ENCODE peak calls at places on chromosomes 5 and 9, in five cellular contexts. One of them, this sample, is unnamed.
A peak's percentile ranks its signal among the peaks of the same experiment; 100 is the strongest.

GRCh38 chr9:98730914-98731313 is 22.2 kb upstream of the GABBR2 start:
- DNase-seq in ovary: no peak
- DNase-seq in neural progenitor cell: no peak
- DNase-seq in breast epithelium: no peak
- DNase-seq in mesenchymal stem cell: no peak
- DNase-seq in this sample: no peak

GRCh38 chr9:96073531-96074284 is 198.2 kb downstream of the ERCC6L2 start:
- DNase-seq in ovary: no peak
- DNase-seq in neural progenitor cell: no peak
- DNase-seq in breast epithelium: no peak
- DNase-seq in mesenchymal stem cell: no peak
- DNase-seq in this sample: no peak

GRCh38 chr5:143629871-143630658 is 181.9 kb upstream of the HMHB1 start:
- DNase-seq in ovary: no peak
- DNase-seq in neural progenitor cell: no peak
- DNase-seq in breast epithelium: no peak
- DNase-seq in mesenchymal stem cell: peak; percentile 40
- DNase-seq in this sample: no peak

GRCh38 chr5:110916373-110917049 is 155.0 kb upstream of the TSLP start:
- DNase-seq in ovary: no peak
- DNase-seq in neural progenitor cell: peak; percentile 23
- DNase-seq in breast epithelium: no peak
- DNase-seq in mesenchymal stem cell: peak; percentile 98
- DNase-seq in this sample: no peak

GRCh38 chr5:141567513-141568117 is 51.2 kb downstream of the DIAPH1 start:
- DNase-seq in ovary: no peak
- DNase-seq in neural progenitor cell: peak; percentile 39
- DNase-seq in breast epithelium: no peak
- DNase-seq in mesenchymal stem cell: peak; percentile 37
- DNase-seq in this sample: no peak

GRCh38 chr5:78295035-78295961 is 800 bp upstream of the AP3B1 start:
- DNase-seq in ovary: peak; percentile 54
- DNase-seq in neural progenitor cell: peak; percentile 47
- DNase-seq in breast epithelium: peak; percentile 58
- DNase-seq in mesenchymal stem cell: peak; percentile 29
- DNase-seq in this sample: peak; percentile 44

GRCh38 chr5:1152771-1153282 is 41.0 kb upstream of the SLC12A7 start:
- DNase-seq in ovary: no peak
- DNase-seq in neural progenitor cell: peak; percentile 38
- DNase-seq in breast epithelium: no peak
- DNase-seq in mesenchymal stem cell: no peak
- DNase-seq in this sample: no peak

GRCh38 chr5:67520161-67520886 is 323.7 kb upstream of the CD180 start:
- DNase-seq in ovary: no peak
- DNase-seq in neural progenitor cell: no peak
- DNase-seq in breast epithelium: no peak
- DNase-seq in mesenchymal stem cell: no peak
- DNase-seq in this sample: no peak

GRCh38 chr5:65126670-65127069 is 355.1 kb downstream of the ADAMTS6 start:
- DNase-seq in ovary: no peak
- DNase-seq in neural progenitor cell: no peak
- DNase-seq in breast epithelium: no peak
- DNase-seq in mesenchymal stem cell: no peak
- DNase-seq in this sample: no peak

GRCh38 chr5:56815657-56816545 is 552 bp downstream of the MAP3K1 start:
- DNase-seq in ovary: peak; percentile 63
- DNase-seq in neural progenitor cell: peak; percentile 65
- DNase-seq in breast epithelium: no peak
- DNase-seq in mesenchymal stem cell: peak; percentile 50
- DNase-seq in this sample: peak; percentile 28

GRCh38 chr9:114930063-114930812 is at the start of gene TNFSF8:
- DNase-seq in ovary: no peak
- DNase-seq in neural progenitor cell: no peak
- DNase-seq in breast epithelium: no peak
- DNase-seq in mesenchymal stem cell: no peak
- DNase-seq in this sample: peak; percentile 58

GRCh38 chr9:21502586-21502985 is 20.5 kb upstream of the IFNE start:
- DNase-seq in ovary: no peak
- DNase-seq in neural progenitor cell: no peak
- DNase-seq in breast epithelium: no peak
- DNase-seq in mesenchymal stem cell: no peak
- DNase-seq in this sample: no peak

GRCh38 chr9:129211686-129212085 is 33.6 kb upstream of the IER5L start:
- DNase-seq in ovary: no peak
- DNase-seq in neural progenitor cell: no peak
- DNase-seq in breast epithelium: peak; percentile 58
- DNase-seq in mesenchymal stem cell: no peak
- DNase-seq in this sample: no peak

GRCh38 chr5:136619556-136619955 is 254.2 kb upstream of the TRPC7 start:
- DNase-seq in ovary: no peak
- DNase-seq in neural progenitor cell: no peak
- DNase-seq in breast epithelium: no peak
- DNase-seq in mesenchymal stem cell: no peak
- DNase-seq in this sample: no peak

GRCh38 chr9:6703898-6704639 is 53.7 kb upstream of the KDM4C start:
- DNase-seq in ovary: peak; percentile 89
- DNase-seq in neural progenitor cell: peak; percentile 88
- DNase-seq in breast epithelium: peak; percentile 71
- DNase-seq in mesenchymal stem cell: peak; percentile 80
- DNase-seq in this sample: peak; percentile 59

GRCh38 chr9:70419546-70420266 is 5.2 kb upstream of the KLF9 start:
- DNase-seq in ovary: peak; percentile 98
- DNase-seq in neural progenitor cell: peak; percentile 87
- DNase-seq in breast epithelium: peak; percentile 97
- DNase-seq in mesenchymal stem cell: peak; percentile 99
- DNase-seq in this sample: peak; percentile 88

GRCh38 chr5:93588586-93589347 is 5.7 kb downstream of the NR2F1 start:
- DNase-seq in ovary: peak; percentile 53
- DNase-seq in neural progenitor cell: peak; percentile 46
- DNase-seq in breast epithelium: no peak
- DNase-seq in mesenchymal stem cell: peak; percentile 46
- DNase-seq in this sample: no peak

GRCh38 chr5:16983022-16983639 is 47.0 kb upstream of the MYO10 start:
- DNase-seq in ovary: peak; percentile 51
- DNase-seq in neural progenitor cell: no peak
- DNase-seq in breast epithelium: no peak
- DNase-seq in mesenchymal stem cell: peak; percentile 55
- DNase-seq in this sample: no peak

GRCh38 chr9:81753436-81753835 is 64.1 kb upstream of the TLE1 start:
- DNase-seq in ovary: no peak
- DNase-seq in neural progenitor cell: no peak
- DNase-seq in breast epithelium: no peak
- DNase-seq in mesenchymal stem cell: no peak
- DNase-seq in this sample: no peak

GRCh38 chr5:15695171-15695676 is 195.2 kb downstream of the FBXL7 start:
- DNase-seq in ovary: peak; percentile 43
- DNase-seq in neural progenitor cell: no peak
- DNase-seq in breast epithelium: no peak
- DNase-seq in mesenchymal stem cell: peak; percentile 73
- DNase-seq in this sample: no peak

GRCh38 chr5:69271376-69271775 is 36.7 kb downstream of the CDK7 start:
- DNase-seq in ovary: no peak
- DNase-seq in neural progenitor cell: no peak
- DNase-seq in breast epithelium: no peak
- DNase-seq in mesenchymal stem cell: peak; percentile 62
- DNase-seq in this sample: no peak

GRCh38 chr9:125842215-125842614 is 95.0 kb downstream of the PBX3 start:
- DNase-seq in ovary: no peak
- DNase-seq in neural progenitor cell: no peak
- DNase-seq in breast epithelium: no peak
- DNase-seq in mesenchymal stem cell: no peak
- DNase-seq in this sample: no peak

GRCh38 chr9:136854113-136854841 is 2.1 kb downstream of the MAMDC4 start:
- DNase-seq in ovary: peak; percentile 57
- DNase-seq in neural progenitor cell: no peak
- DNase-seq in breast epithelium: no peak
- DNase-seq in mesenchymal stem cell: no peak
- DNase-seq in this sample: no peak

GRCh38 chr5:60972225-60972624 is 27.2 kb downstream of the NDUFAF2 start:
- DNase-seq in ovary: no peak
- DNase-seq in neural progenitor cell: no peak
- DNase-seq in breast epithelium: no peak
- DNase-seq in mesenchymal stem cell: no peak
- DNase-seq in this sample: no peak

GRCh38 chr5:62773460-62773859 is 194.8 kb downstream of the LRRC70 start:
- DNase-seq in ovary: no peak
- DNase-seq in neural progenitor cell: no peak
- DNase-seq in breast epithelium: no peak
- DNase-seq in mesenchymal stem cell: no peak
- DNase-seq in this sample: no peak

GRCh38 chr5:141051526-141051876 is 327 bp downstream of the PCDHB1 start:
- DNase-seq in ovary: no peak
- DNase-seq in neural progenitor cell: no peak
- DNase-seq in breast epithelium: no peak
- DNase-seq in mesenchymal stem cell: no peak
- DNase-seq in this sample: no peak

GRCh38 chr9:130929571-130930022 is 9.4 kb downstream of the FIBCD1 start:
- DNase-seq in ovary: no peak
- DNase-seq in neural progenitor cell: no peak
- DNase-seq in breast epithelium: no peak
- DNase-seq in mesenchymal stem cell: no peak
- DNase-seq in this sample: no peak

DNA sequence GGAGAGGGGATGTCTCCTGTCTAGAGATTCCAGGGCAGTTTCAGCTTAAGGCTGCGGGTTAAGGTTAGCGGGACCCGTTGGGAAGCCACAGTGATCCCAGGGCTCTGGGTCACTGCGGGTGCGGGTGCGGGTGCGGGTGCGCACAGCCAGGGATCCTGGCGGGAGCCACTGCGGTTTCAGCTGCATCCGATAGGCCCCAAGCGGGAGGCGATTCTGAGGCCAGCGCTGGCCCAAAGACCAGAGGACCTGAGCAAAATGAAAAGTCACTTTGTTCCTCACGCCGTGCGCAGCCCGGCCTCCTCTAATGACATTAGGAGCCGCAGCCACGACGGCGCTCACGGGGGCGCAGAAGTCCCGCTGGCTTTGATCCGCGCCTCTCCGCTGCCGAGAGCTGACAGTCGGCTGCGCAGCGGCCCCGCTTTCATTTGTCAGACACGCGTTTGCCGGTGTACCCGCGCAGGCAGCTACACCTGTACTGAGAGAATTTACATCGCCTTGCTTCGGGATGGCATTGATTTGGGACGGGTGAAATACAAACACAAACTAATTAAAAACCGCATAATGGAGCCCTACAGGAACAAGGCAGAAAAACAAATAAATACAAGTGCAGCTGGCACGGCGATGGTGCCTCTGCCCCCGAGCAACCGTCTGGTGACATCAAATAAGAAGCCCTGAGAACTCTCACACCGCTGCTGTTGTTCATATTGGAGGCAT is 5.2 kb upstream of the IRX1 start:
- DNase-seq in ovary: no peak
- DNase-seq in neural progenitor cell: peak; percentile 78
- DNase-seq in breast epithelium: no peak
- DNase-seq in mesenchymal stem cell: no peak
- DNase-seq in this sample: no peak
- H3K27me3 ChIP-seq in ovary: no peaks in the 10 kb centered on the region
- H3K27me3 ChIP-seq in neural progenitor cell: peaks cover 100% of the 10 kb centered on the region
- H3K27me3 ChIP-seq in breast epithelium: no peaks in the 10 kb centered on the region
- H3K27me3 ChIP-seq in mesenchymal stem cell: peaks cover 59% of the 10 kb centered on the region
- H3K27me3 ChIP-seq in this sample: peaks cover 8% of the 10 kb centered on the region

GRCh38 chr9:37005517-37006140 is 28.4 kb downstream of the PAX5 start:
- DNase-seq in ovary: no peak
- DNase-seq in neural progenitor cell: no peak
- DNase-seq in breast epithelium: no peak
- DNase-seq in mesenchymal stem cell: no peak
- DNase-seq in this sample: no peak
- H3K27me3 ChIP-seq in ovary: no peaks in the 10 kb centered on the region
- H3K27me3 ChIP-seq in neural progenitor cell: peaks cover 85% of the 10 kb centered on the region
- H3K27me3 ChIP-seq in breast epithelium: no peaks in the 10 kb centered on the region
- H3K27me3 ChIP-seq in mesenchymal stem cell: peaks cover 99% of the 10 kb centered on the region
- H3K27me3 ChIP-seq in this sample: peaks cover 27% of the 10 kb centered on the region

GRCh38 chr9:135336722-135337490 is 142.7 kb upstream of the PPP1R26 start:
- DNase-seq in ovary: no peak
- DNase-seq in neural progenitor cell: no peak
- DNase-seq in breast epithelium: peak; percentile 35
- DNase-seq in mesenchymal stem cell: no peak
- DNase-seq in this sample: no peak
- H3K27me3 ChIP-seq in ovary: no peaks in the 10 kb centered on the region
- H3K27me3 ChIP-seq in neural progenitor cell: no peaks in the 10 kb centered on the region
- H3K27me3 ChIP-seq in breast epithelium: no peaks in the 10 kb centered on the region
- H3K27me3 ChIP-seq in mesenchymal stem cell: peaks cover 29% of the 10 kb centered on the region
- H3K27me3 ChIP-seq in this sample: no peaks in the 10 kb centered on the region

GRCh38 chr5:150188146-150188842 is 1.6 kb upstream of the SLC6A7 start:
- DNase-seq in ovary: no peak
- DNase-seq in neural progenitor cell: no peak
- DNase-seq in breast epithelium: no peak
- DNase-seq in mesenchymal stem cell: no peak
- DNase-seq in this sample: no peak
- H3K27me3 ChIP-seq in ovary: no peaks in the 10 kb centered on the region
- H3K27me3 ChIP-seq in neural progenitor cell: peaks cover 80% of the 10 kb centered on the region
- H3K27me3 ChIP-seq in breast epithelium: peaks cover 9% of the 10 kb centered on the region
- H3K27me3 ChIP-seq in mesenchymal stem cell: peaks cover 52% of the 10 kb centered on the region
- H3K27me3 ChIP-seq in this sample: no peaks in the 10 kb centered on the region

GRCh38 chr9:980621-981020 is 4.2 kb downstream of the DMRT3 start:
- DNase-seq in ovary: no peak
- DNase-seq in neural progenitor cell: no peak
- DNase-seq in breast epithelium: no peak
- DNase-seq in mesenchymal stem cell: no peak
- DNase-seq in this sample: no peak

GRCh38 chr9:979983-980382 is 3.5 kb downstream of the DMRT3 start:
- DNase-seq in ovary: no peak
- DNase-seq in neural progenitor cell: no peak
- DNase-seq in breast epithelium: no peak
- DNase-seq in mesenchymal stem cell: no peak
- DNase-seq in this sample: no peak

GRCh38 chr9:982660-983240 is 6.3 kb downstream of the DMRT3 start:
- DNase-seq in ovary: no peak
- DNase-seq in neural progenitor cell: no peak
- DNase-seq in breast epithelium: no peak
- DNase-seq in mesenchymal stem cell: no peak
- DNase-seq in this sample: no peak

GRCh38 chr9:978117-978830 is 1.8 kb downstream of the DMRT3 start:
- DNase-seq in ovary: no peak
- DNase-seq in neural progenitor cell: no peak
- DNase-seq in breast epithelium: no peak
- DNase-seq in mesenchymal stem cell: no peak
- DNase-seq in this sample: no peak

DNA sequence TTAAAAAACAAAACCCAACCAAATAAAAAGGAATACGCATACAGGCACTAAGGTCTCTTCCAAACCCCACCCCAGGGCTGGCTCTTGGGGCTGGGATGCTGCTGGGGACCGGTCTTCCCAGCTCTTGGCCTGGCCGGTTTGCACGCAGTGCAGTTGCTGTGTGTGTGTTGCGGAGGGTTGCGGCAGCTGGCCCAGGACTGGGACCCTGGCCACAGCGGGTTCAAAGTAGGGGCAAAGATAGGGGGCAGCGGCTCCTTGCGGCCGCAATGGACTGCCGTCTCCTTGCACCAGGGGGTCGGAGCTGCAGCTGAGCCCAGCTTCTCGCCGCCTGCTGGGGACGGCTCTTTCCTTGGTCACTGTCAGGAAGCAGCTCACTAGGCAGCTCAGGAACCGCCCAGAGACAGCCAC is 5.0 kb downstream of the DMRT3 start:
- DNase-seq in ovary: no peak
- DNase-seq in neural progenitor cell: peak; percentile 63
- DNase-seq in breast epithelium: no peak
- DNase-seq in mesenchymal stem cell: no peak
- DNase-seq in this sample: no peak
- H3K27me3 ChIP-seq in ovary: no peaks in the 10 kb centered on the region
- H3K27me3 ChIP-seq in neural progenitor cell: peaks cover 100% of the 10 kb centered on the region
- H3K27me3 ChIP-seq in breast epithelium: peaks cover 5% of the 10 kb centered on the region
- H3K27me3 ChIP-seq in mesenchymal stem cell: peaks cover 51% of the 10 kb centered on the region
- H3K27me3 ChIP-seq in this sample: peaks cover 38% of the 10 kb centered on the region

This sample was measured in effector memory CD4-positive, alpha-beta T cell.